ENCODE peak calls at places on chromosomes 11 and 22, in four cellular contexts. One of them, this sample, is unnamed.

GRCh38 chr11:104623518-104623917 is 274.7 kb downstream of the CASP12 start:
- DNase-seq in mesothelial cell of epicardium: no peak
- DNase-seq in tibial nerve: no peak
- DNase-seq in nephron progenitor cell: no peak
- DNase-seq in this sample: no peak

GRCh38 chr11:98952110-98952509 is 68.6 kb upstream of the CNTN5 start:
- DNase-seq in tibial nerve: no peak
- DNase-seq in nephron progenitor cell: no peak
- DNase-seq in mesothelial cell of epicardium: no peak
- DNase-seq in this sample: no peak

GRCh38 chr11:115334932-115335788 is 169.1 kb downstream of the CADM1 start:
- DNase-seq in mesothelial cell of epicardium: no peak
- DNase-seq in tibial nerve: no peak
- DNase-seq in nephron progenitor cell: no peak
- DNase-seq in this sample: no peak

GRCh38 chr11:134532921-134533421 is 120.9 kb upstream of the B3GAT1 start:
- DNase-seq in mesothelial cell of epicardium: no peak
- DNase-seq in tibial nerve: no peak
- DNase-seq in nephron progenitor cell: no peak
- DNase-seq in this sample: peak

GRCh38 chr22:42791721-42792452 is 65.2 kb downstream of the ARFGAP3 start:
- DNase-seq in mesothelial cell of epicardium: no peak
- DNase-seq in tibial nerve: no peak
- DNase-seq in nephron progenitor cell: no peak
- DNase-seq in this sample: no peak

GRCh38 chr11:6771926-6772898 is at the start of gene OR2AG2:
- DNase-seq in mesothelial cell of epicardium: no peak
- DNase-seq in tibial nerve: no peak
- DNase-seq in nephron progenitor cell: no peak
- DNase-seq in this sample: no peak

GRCh38 chr11:69075421-69076128 is 26.8 kb downstream of the TPCN2 start:
- DNase-seq in mesothelial cell of epicardium: no peak
- DNase-seq in nephron progenitor cell: no peak
- DNase-seq in tibial nerve: peak
- DNase-seq in this sample: peak

GRCh38 chr11:2213890-2214526 is 42.4 kb upstream of the TH start:
- DNase-seq in mesothelial cell of epicardium: no peak
- DNase-seq in tibial nerve: no peak
- DNase-seq in nephron progenitor cell: no peak
- DNase-seq in this sample: no peak

GRCh38 chr22:27226666-27227065 is 569.3 kb downstream of the MIAT start:
- DNase-seq in mesothelial cell of epicardium: no peak
- DNase-seq in nephron progenitor cell: no peak
- DNase-seq in tibial nerve: no peak
- DNase-seq in this sample: no peak

GRCh38 chr11:19978668-19979518 is 181.4 kb downstream of the DBX1 start:
- DNase-seq in mesothelial cell of epicardium: no peak
- DNase-seq in nephron progenitor cell: no peak
- DNase-seq in tibial nerve: no peak
- DNase-seq in this sample: no peak

GRCh38 chr22:50218996-50219727 is 18.4 kb downstream of the SELENOO start:
- DNase-seq in nephron progenitor cell: no peak
- DNase-seq in tibial nerve: peak
- DNase-seq in mesothelial cell of epicardium: no peak
- DNase-seq in this sample: peak

GRCh38 chr11:36774603-36775002 is 176.6 kb upstream of the RAG2 start:
- DNase-seq in tibial nerve: no peak
- DNase-seq in nephron progenitor cell: no peak
- DNase-seq in mesothelial cell of epicardium: no peak
- DNase-seq in this sample: no peak

GRCh38 chr11:133515075-133515474 is 17.2 kb downstream of the OPCML start:
- DNase-seq in tibial nerve: no peak
- DNase-seq in mesothelial cell of epicardium: no peak
- DNase-seq in nephron progenitor cell: no peak
- DNase-seq in this sample: no peak

GRCh38 chr22:48823941-48824340 is 1003.7 kb downstream of the BRD1 start:
- DNase-seq in mesothelial cell of epicardium: peak
- DNase-seq in tibial nerve: no peak
- DNase-seq in nephron progenitor cell: no peak
- DNase-seq in this sample: no peak

GRCh38 chr11:91173701-91174100 is 950.9 kb upstream of the CHORDC1 start:
- DNase-seq in tibial nerve: no peak
- DNase-seq in nephron progenitor cell: no peak
- DNase-seq in mesothelial cell of epicardium: no peak
- DNase-seq in this sample: no peak

GRCh38 chr11:86438685-86439084 is 64.0 kb downstream of the CCDC81 start:
- DNase-seq in mesothelial cell of epicardium: no peak
- DNase-seq in nephron progenitor cell: no peak
- DNase-seq in tibial nerve: no peak
- DNase-seq in this sample: no peak

GRCh38 chr22:30310881-30311771 is 15.6 kb downstream of the TBC1D10A start:
- DNase-seq in mesothelial cell of epicardium: no peak
- DNase-seq in nephron progenitor cell: no peak
- DNase-seq in tibial nerve: peak
- DNase-seq in this sample: no peak

GRCh38 chr11:76978818-76979217 is 55.4 kb upstream of the B3GNT6 start:
- DNase-seq in mesothelial cell of epicardium: no peak
- DNase-seq in tibial nerve: no peak
- DNase-seq in nephron progenitor cell: no peak
- DNase-seq in this sample: no peak

GRCh38 chr11:84714316-84714780 is 912.8 kb downstream of the DLG2 start:
- DNase-seq in nephron progenitor cell: peak
- DNase-seq in tibial nerve: no peak
- DNase-seq in mesothelial cell of epicardium: peak
- DNase-seq in this sample: no peak

GRCh38 chr11:102312656-102313055 is 4.6 kb upstream of the BIRC3 start:
- DNase-seq in tibial nerve: no peak
- DNase-seq in mesothelial cell of epicardium: no peak
- DNase-seq in nephron progenitor cell: no peak
- DNase-seq in this sample: no peak

GRCh38 chr11:1825039-1825740 is 9.6 kb upstream of the SYT8 start:
- DNase-seq in mesothelial cell of epicardium: no peak
- DNase-seq in nephron progenitor cell: peak
- DNase-seq in tibial nerve: no peak
- DNase-seq in this sample: no peak

GRCh38 chr11:72179049-72179803 is 12.7 kb upstream of the FOLR1 start:
- DNase-seq in tibial nerve: no peak
- DNase-seq in nephron progenitor cell: no peak
- DNase-seq in mesothelial cell of epicardium: no peak
- DNase-seq in this sample: no peak

GRCh38 chr11:68076371-68077042 is 37.7 kb downstream of the TCIRG1 start:
- DNase-seq in mesothelial cell of epicardium: no peak
- DNase-seq in tibial nerve: no peak
- DNase-seq in nephron progenitor cell: no peak
- DNase-seq in this sample: no peak

GRCh38 chr22:47092896-47093311 is 330.5 kb downstream of the TBC1D22A start:
- DNase-seq in tibial nerve: no peak
- DNase-seq in nephron progenitor cell: no peak
- DNase-seq in mesothelial cell of epicardium: no peak
- DNase-seq in this sample: no peak

GRCh38 chr11:78168539-78169477 is 19.6 kb downstream of the KCTD21 start:
- DNase-seq in mesothelial cell of epicardium: no peak
- DNase-seq in nephron progenitor cell: no peak
- DNase-seq in tibial nerve: peak
- DNase-seq in this sample: no peak

GRCh38 chr11:78715639-78716311 is 141.1 kb upstream of the NARS2 start:
- DNase-seq in mesothelial cell of epicardium: peak
- DNase-seq in nephron progenitor cell: peak
- DNase-seq in tibial nerve: no peak
- DNase-seq in this sample: no peak

GRCh38 chr11:126917531-126918204 is 82.9 kb downstream of the KIRREL3 start:
- DNase-seq in tibial nerve: no peak
- DNase-seq in mesothelial cell of epicardium: no peak
- DNase-seq in nephron progenitor cell: no peak
- DNase-seq in this sample: no peak

GRCh38 chr11:119793335-119793984 is 64.5 kb upstream of the NECTIN1 start:
- DNase-seq in nephron progenitor cell: no peak
- DNase-seq in mesothelial cell of epicardium: no peak
- DNase-seq in tibial nerve: no peak
- DNase-seq in this sample: no peak

GRCh38 chr11:1546536-1547466 is 25.3 kb downstream of the DUSP8 start:
- DNase-seq in nephron progenitor cell: peak
- DNase-seq in mesothelial cell of epicardium: no peak
- DNase-seq in tibial nerve: no peak
- DNase-seq in this sample: no peak

GRCh38 chr11:76134239-76134638 is 72.1 kb downstream of the WNT11 start:
- DNase-seq in tibial nerve: no peak
- DNase-seq in mesothelial cell of epicardium: no peak
- DNase-seq in nephron progenitor cell: no peak
- DNase-seq in this sample: no peak

GRCh38 chr11:111540114-111540920 is at the start of gene LAYN:
- DNase-seq in nephron progenitor cell: peak
- DNase-seq in mesothelial cell of epicardium: peak
- DNase-seq in tibial nerve: no peak
- DNase-seq in this sample: no peak

GRCh38 chr11:125433454-125434121 is 62.5 kb downstream of the FEZ1 start:
- DNase-seq in nephron progenitor cell: peak
- DNase-seq in mesothelial cell of epicardium: no peak
- DNase-seq in tibial nerve: no peak
- DNase-seq in this sample: no peak

GRCh38 chr11:10390375-10390774 is 64.7 kb upstream of the AMPD3 start:
- DNase-seq in nephron progenitor cell: no peak
- DNase-seq in mesothelial cell of epicardium: no peak
- DNase-seq in tibial nerve: no peak
- DNase-seq in this sample: no peak

GRCh38 chr22:44024288-44024908 is at the start of gene PARVB:
- DNase-seq in tibial nerve: no peak
- DNase-seq in mesothelial cell of epicardium: peak
- DNase-seq in nephron progenitor cell: peak
- DNase-seq in this sample: no peak

GRCh38 chr22:36285017-36285416 is 32.1 kb downstream of the APOL1 start:
- DNase-seq in nephron progenitor cell: no peak
- DNase-seq in mesothelial cell of epicardium: no peak
- DNase-seq in tibial nerve: no peak
- DNase-seq in this sample: no peak

GRCh38 chr11:78101073-78101472 is 21.4 kb upstream of the NDUFC2 start:
- DNase-seq in tibial nerve: no peak
- DNase-seq in nephron progenitor cell: no peak
- DNase-seq in mesothelial cell of epicardium: no peak
- DNase-seq in this sample: no peak

GRCh38 chr11:66450610-66451009 is 12.0 kb upstream of the MRPL11 start:
- DNase-seq in tibial nerve: no peak
- DNase-seq in nephron progenitor cell: no peak
- DNase-seq in mesothelial cell of epicardium: no peak
- DNase-seq in this sample: no peak
- TF ChIP-seq CTCF in tibial nerve: no peak
- TF ChIP-seq CTCF in nephron progenitor cell: no peak
- TF ChIP-seq CTCF in mesothelial cell of epicardium: no peak
- TF ChIP-seq CTCF in this sample: no peak

GRCh38 chr11:120835601-120836228 is 188.2 kb upstream of the TBCEL start:
- DNase-seq in mesothelial cell of epicardium: no peak
- DNase-seq in nephron progenitor cell: no peak
- DNase-seq in tibial nerve: no peak
- DNase-seq in this sample: no peak

GRCh38 chr11:120830092-120830491 is 193.8 kb upstream of the TBCEL start:
- DNase-seq in nephron progenitor cell: no peak
- DNase-seq in tibial nerve: no peak
- DNase-seq in mesothelial cell of epicardium: no peak
- DNase-seq in this sample: no peak

GRCh38 chr11:120828847-120829246 is 195.1 kb upstream of the TBCEL start:
- DNase-seq in tibial nerve: no peak
- DNase-seq in mesothelial cell of epicardium: no peak
- DNase-seq in nephron progenitor cell: no peak
- DNase-seq in this sample: no peak

GRCh38 chr11:120834686-120835225 is 189.1 kb upstream of the TBCEL start:
- DNase-seq in nephron progenitor cell: peak
- DNase-seq in mesothelial cell of epicardium: no peak
- DNase-seq in tibial nerve: no peak
- DNase-seq in this sample: no peak

DNA sequence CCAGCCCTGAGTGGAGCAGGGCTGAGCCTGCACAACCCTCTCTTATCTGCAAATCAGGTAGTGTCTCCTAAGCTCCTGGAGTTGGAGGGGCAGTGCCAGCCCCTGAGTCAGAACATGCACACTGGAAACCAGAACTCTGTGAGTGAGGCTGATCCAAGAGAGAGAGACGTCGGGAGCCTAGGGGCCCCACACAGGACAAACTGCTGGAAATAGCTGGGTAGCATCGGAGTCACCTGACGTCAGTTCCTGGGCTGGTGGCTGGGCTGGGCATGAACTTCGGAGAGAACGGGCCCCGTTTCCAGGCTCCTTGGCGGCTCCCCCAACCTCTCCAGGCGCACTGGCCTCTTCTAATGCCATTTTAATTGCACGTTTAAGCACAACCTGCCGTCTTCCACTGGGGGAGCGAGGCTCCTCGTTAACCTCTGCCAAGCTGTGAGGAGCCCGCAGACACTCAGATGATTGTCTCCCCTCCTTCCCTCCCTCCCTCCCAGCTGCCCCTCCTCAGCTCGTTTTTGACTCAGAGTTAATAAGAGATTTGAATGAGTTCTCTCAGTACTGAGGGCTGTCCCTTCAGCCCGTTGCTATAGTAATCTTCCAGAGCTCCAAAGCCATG is 191.2 kb upstream of the TBCEL start:
- DNase-seq in nephron progenitor cell: no peak
- DNase-seq in tibial nerve: no peak
- DNase-seq in mesothelial cell of epicardium: no peak
- DNase-seq in this sample: no peak
- TF ChIP-seq CTCF in nephron progenitor cell: no peak
- TF ChIP-seq CTCF in tibial nerve: no peak
- TF ChIP-seq CTCF in mesothelial cell of epicardium: no peak
- TF ChIP-seq CTCF in this sample: no peak

GRCh38 chr11:64283092-64283491 is 1.4 kb downstream of the BAD start:
- DNase-seq in mesothelial cell of epicardium: no peak
- DNase-seq in tibial nerve: no peak
- DNase-seq in nephron progenitor cell: no peak
- DNase-seq in this sample: no peak
- TF ChIP-seq CTCF in mesothelial cell of epicardium: no peak
- TF ChIP-seq CTCF in tibial nerve: no peak
- TF ChIP-seq CTCF in nephron progenitor cell: no peak
- TF ChIP-seq CTCF in this sample: no peak

GRCh38 chr22:38070250-38070921 is 13.2 kb downstream of the PICK1 start:
- DNase-seq in nephron progenitor cell: no peak
- DNase-seq in tibial nerve: no peak
- DNase-seq in mesothelial cell of epicardium: no peak
- DNase-seq in this sample: no peak

GRCh38 chr22:38067771-38068360 is 10.7 kb downstream of the PICK1 start:
- DNase-seq in tibial nerve: no peak
- DNase-seq in mesothelial cell of epicardium: no peak
- DNase-seq in nephron progenitor cell: no peak
- DNase-seq in this sample: no peak

GRCh38 chr22:38068641-38069371 is 11.6 kb downstream of the PICK1 start:
- DNase-seq in tibial nerve: no peak
- DNase-seq in nephron progenitor cell: no peak
- DNase-seq in mesothelial cell of epicardium: no peak
- DNase-seq in this sample: no peak

GRCh38 chr22:38071421-38072321 is 12.3 kb downstream of the SLC16A8 start:
- DNase-seq in mesothelial cell of epicardium: no peak
- DNase-seq in nephron progenitor cell: no peak
- DNase-seq in tibial nerve: no peak
- DNase-seq in this sample: no peak

GRCh38 chr22:38069372-38070249 is 12.4 kb downstream of the PICK1 start:
- DNase-seq in tibial nerve: peak
- DNase-seq in nephron progenitor cell: peak
- DNase-seq in mesothelial cell of epicardium: no peak
- DNase-seq in this sample: no peak
- TF ChIP-seq CTCF in tibial nerve: peak
- TF ChIP-seq CTCF in nephron progenitor cell: peak
- TF ChIP-seq CTCF in mesothelial cell of epicardium: no peak
- TF ChIP-seq CTCF in this sample: no peak

This sample was measured in omental fat pad.